ENCODE peak calls at places on chromosomes 13 and 19, in five cellular contexts. C is GM12892, V is T follicular helper cell, J is HEK293T, O is AG09309. E is an unnamed sample.

GRCh38 chr13:48158915-48159314 is 64.0 kb upstream of the MED4 start:
- DNase-seq in C (no peak), V (no peak), J (no peak), O (no peak), E (no peak)

GRCh38 chr19:44072543-44073401 is 813 bp downstream of the ZNF284 start:
- DNase-seq in C (no peak), J (no peak), O (no peak), V (no peak), E (no peak)

GRCh38 chr19:53507523-53508442 is 30.2 kb upstream of the ZNF331 start:
- DNase-seq in V (no peak), O (no peak), J (no peak), C (no peak), E (no peak)

GRCh38 chr19:38851622-38852230 is 1.9 kb upstream of the HNRNPL start:
- DNase-seq in C (peak), O (peak), J (peak), V (peak), E (no peak)

GRCh38 chr13:50072676-50073075 is 57.4 kb downstream of the KCNRG start:
- DNase-seq in J (no peak), O (no peak), V (no peak), C (no peak), E (no peak)

GRCh38 chr19:768424-768823 is 17.5 kb downstream of the MISP start:
- DNase-seq in J (no peak), V (no peak), C (no peak), O (peak), E (peak)

GRCh38 chr19:41587838-41588210 is 11.9 kb downstream of the CEACAM21 start:
- DNase-seq in J (no peak), O (no peak), V (no peak), C (no peak), E (no peak)

GRCh38 chr19:5031231-5032100 is 62.6 kb downstream of the KDM4B start:
- DNase-seq in J (peak), V (peak), O (no peak), C (peak), E (no peak)

GRCh38 chr19:16463991-16464575 is 7.7 kb downstream of the EPS15L1 start:
- DNase-seq in C (no peak), J (no peak), O (no peak), V (no peak), E (no peak)

GRCh38 chr13:43835701-43836100 is 43.8 kb downstream of the CCDC122 start:
- DNase-seq in C (no peak), O (no peak), V (no peak), J (no peak), E (no peak)

GRCh38 chr13:42667638-42668037 is 93.7 kb downstream of the TNFSF11 start:
- DNase-seq in O (no peak), C (no peak), J (no peak), V (no peak), E (no peak)

GRCh38 chr19:10858204-10858828 is 10.1 kb downstream of the C19orf38 start:
- DNase-seq in J (peak), V (no peak), O (no peak), C (no peak), E (no peak)

GRCh38 chr13:101341464-101341863 is 74.8 kb downstream of the NALCN start:
- DNase-seq in C (no peak), V (no peak), O (peak), J (no peak), E (peak)

GRCh38 chr13:113839536-113840204 is 24.2 kb downstream of the GAS6 start:
- DNase-seq in C (no peak), J (no peak), O (no peak), V (no peak), E (no peak)

GRCh38 chr13:103351035-103351828 is 285.0 kb upstream of the SLC10A2 start:
- DNase-seq in C (no peak), J (no peak), V (no peak), O (no peak), E (no peak)

GRCh38 chr19:29680447-29680846 is 15.2 kb downstream of the PLEKHF1 start:
- DNase-seq in C (peak), J (no peak), O (no peak), V (peak), E (no peak)

GRCh38 chr13:98142427-98143156 is at the start of gene FARP1:
- DNase-seq in C (peak), O (no peak), V (no peak), J (peak), E (no peak)

GRCh38 chr19:14363203-14364097 is 17.8 kb upstream of the ADGRE5 start:
- DNase-seq in C (no peak), O (no peak), V (no peak), J (peak), E (no peak)

GRCh38 chr19:46697142-46697960 is 19.6 kb downstream of the PRKD2 start:
- DNase-seq in V (no peak), J (peak), O (no peak), C (no peak), E (peak)

GRCh38 chr13:113968463-113969310 is 5.2 kb downstream of the C13orf46 start:
- DNase-seq in O (no peak), J (no peak), V (no peak), C (no peak), E (no peak)

GRCh38 chr13:86714495-86714894 is 915.3 kb upstream of the SLITRK6 start:
- DNase-seq in V (no peak), O (no peak), C (no peak), J (no peak), E (no peak)

GRCh38 chr19:4064551-4065260 is 2.0 kb downstream of the ZBTB7A start:
- DNase-seq in O (no peak), J (no peak), V (peak), C (no peak), E (no peak)

GRCh38 chr19:17327654-17328516 is 6.8 kb downstream of the ANO8 start:
- DNase-seq in O (no peak), V (peak), C (peak), J (peak), E (no peak)

E was measured in BJ.